ENCODE peak calls at places on chromosomes 4 and X, in seven cellular contexts. S is Peyer's patch, E is tibial artery, M is spleen, L is cardiac muscle cell, Y is SJSA1, O is AG04450. G is an unnamed sample.

GRCh38 chr4:19324175-19324574 is 927.5 kb upstream of the SLIT2 start:
- DNase-seq in S (no peak), E (no peak), M (no peak), L (no peak), Y (no peak), O (no peak), G (no peak)

GRCh38 chr4:8237256-8237989 is 32.1 kb upstream of the HTRA3 start:
- DNase-seq in S (no peak), E (no peak), M (no peak), L (no peak), Y (no peak), O (no peak), G (no peak)

GRCh38 chrX:69503228-69503834 is 795 bp upstream of the NALF2 start:
- DNase-seq in S (no peak), E (no peak), M (no peak), L (peak; percentile 54), Y (no peak), O (no peak), G (no peak)

GRCh38 chr4:87010192-87010591 is 75.4 kb downstream of the AFF1 start:
- DNase-seq in S (no peak), E (no peak), M (no peak), L (no peak), Y (no peak), O (no peak), G (no peak)

GRCh38 chrX:155279873-155280272 is 15.6 kb upstream of the RAB39B start:
- DNase-seq in S (no peak), E (no peak), M (no peak), L (no peak), Y (no peak), O (no peak), G (no peak)

GRCh38 chr4:36337665-36338064 is 56.2 kb downstream of the DTHD1 start:
- DNase-seq in S (no peak), E (no peak), M (no peak), L (no peak), Y (no peak), O (no peak), G (no peak)

GRCh38 chr4:121923306-121923705 is 28.6 kb downstream of the TRPC3 start:
- DNase-seq in S (no peak), E (no peak), M (no peak), L (no peak), Y (no peak), O (no peak), G (no peak)

GRCh38 chrX:87813566-87813965 is 296.0 kb downstream of the KLHL4 start:
- DNase-seq in S (no peak), E (no peak), M (no peak), L (peak; percentile 0), Y (no peak), O (no peak), G (no peak)

GRCh38 chr4:18566970-18567799 is 545.6 kb upstream of the LCORL start:
- DNase-seq in S (peak; percentile 48), E (no peak), M (no peak), L (no peak), Y (peak; percentile 27), O (no peak), G (no peak)

GRCh38 chr4:115113382-115114106 is at the start of gene NDST4:
- DNase-seq in S (no peak), E (no peak), M (no peak), L (peak; percentile 5), Y (peak; percentile 4), O (no peak), G (no peak)

GRCh38 chr4:167966161-167966560 is 126.2 kb upstream of the ANXA10 start:
- DNase-seq in S (no peak), E (no peak), M (no peak), L (peak; percentile 9), Y (peak; percentile 4), O (no peak), G (no peak)

GRCh38 chrX:50071507-50071906 is 129.3 kb downstream of the AKAP4 start:
- DNase-seq in S (no peak), E (no peak), M (no peak), L (no peak), Y (no peak), O (no peak), G (no peak)

GRCh38 chrX:9538544-9539045 is 73.7 kb downstream of the TBL1X start:
- DNase-seq in S (peak; percentile 65), E (no peak), M (no peak), L (peak; percentile 44), Y (no peak), O (no peak), G (no peak)

GRCh38 chrX:1391707-1392375 is at the start of gene SLC25A6:
- DNase-seq in S (peak; percentile 99), E (peak; percentile 99), M (peak; percentile 100), L (peak; percentile 99), Y (peak; percentile 95), O (peak; percentile 92), G (peak; percentile 99)

GRCh38 chrX:106619797-106620196 is 8.0 kb downstream of the RADX start:
- DNase-seq in S (no peak), E (no peak), M (no peak), L (peak; percentile 15), Y (no peak), O (no peak), G (no peak)

GRCh38 chrX:79413009-79413408 is 45.9 kb upstream of the ITM2A start:
- DNase-seq in S (no peak), E (no peak), M (no peak), L (peak; percentile 36), Y (no peak), O (no peak), G (no peak)

GRCh38 chr4:185695743-185696142 is 116.3 kb downstream of the SORBS2 start:
- DNase-seq in S (no peak), E (no peak), M (no peak), L (no peak), Y (no peak), O (no peak), G (no peak)
- H3K27ac ChIP-seq in S (no peak overlapping the region), E (peak overlapping the region; percentile 88), M (no peak overlapping the region), L (no peak overlapping the region), Y (no peak overlapping the region), O (no peak overlapping the region), G (no peak overlapping the region)

DNA sequence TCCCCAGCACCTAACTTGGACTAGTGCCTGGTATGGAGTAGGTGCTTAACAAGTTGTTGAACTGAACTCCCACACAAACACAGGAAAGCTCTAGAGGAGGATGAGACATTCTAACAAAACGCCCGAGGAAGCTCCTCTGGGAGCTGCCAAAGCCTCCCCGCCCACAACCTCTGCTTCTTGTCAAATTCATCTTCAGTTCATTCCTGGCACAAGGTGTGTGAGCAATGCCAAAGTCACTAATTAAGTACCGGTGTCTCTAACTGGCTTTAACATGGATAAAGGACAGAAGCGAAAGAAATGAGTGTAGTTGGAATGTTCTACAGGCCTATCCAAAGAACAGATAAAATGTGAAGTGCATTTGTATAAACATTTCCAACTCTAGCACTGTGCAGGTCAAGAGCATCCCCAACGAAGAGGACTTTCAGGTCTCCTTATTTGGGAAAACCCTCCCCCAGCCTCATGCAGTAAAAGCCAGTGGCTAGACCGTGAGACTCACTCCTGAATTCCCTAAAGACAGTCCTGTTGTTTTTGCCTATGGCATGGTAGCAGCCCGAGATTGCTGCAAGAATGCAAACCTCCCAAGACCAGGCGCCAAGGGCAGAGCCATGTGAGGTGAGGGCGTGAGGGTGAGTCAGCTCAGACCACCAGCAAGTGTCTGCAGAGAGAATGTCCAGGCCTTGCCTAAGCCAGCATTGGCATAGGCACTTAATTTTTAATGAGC is 72.2 kb upstream of the KLF3 start:
- DNase-seq in S (no peak), E (no peak), M (no peak), L (peak; percentile 33), Y (peak; percentile 82), O (no peak), G (no peak)
- H3K27ac ChIP-seq in S (no peak overlapping the region), E (no peak overlapping the region), M (no peak overlapping the region), L (no peak overlapping the region), Y (peak overlapping the region; percentile 84), O (no peak overlapping the region), G (no peak overlapping the region)

GRCh38 chr4:125704726-125705125 is 390.0 kb downstream of the FAT4 start:
- DNase-seq in S (no peak), E (no peak), M (no peak), L (peak; percentile 55), Y (peak; percentile 46), O (no peak), G (no peak)
- H3K27ac ChIP-seq in S (no peak overlapping the region), E (no peak overlapping the region), M (no peak overlapping the region), L (no peak overlapping the region), Y (peak overlapping the region; percentile 83), O (no peak overlapping the region), G (no peak overlapping the region)

GRCh38 chrX:136588060-136588459 is 56.0 kb downstream of the VGLL1 start:
- DNase-seq in S (no peak), E (no peak), M (no peak), L (no peak), Y (no peak), O (no peak), G (no peak)
- H3K27ac ChIP-seq in S (no peak overlapping the region), E (no peak overlapping the region), M (no peak overlapping the region), L (no peak overlapping the region), Y (no peak overlapping the region), O (no peak overlapping the region), G (no peak overlapping the region)